ENCODE peak calls at places on chromosomes 12 and 14, in seven cellular contexts. P is transverse colon; U is endothelial cell; Y is mucosa of descending colon; I is effector CD8-positive, alpha-beta T cell; F is NCI-H2081; J is astrocyte. A is an unnamed sample.

GRCh38 chr12:21451529-21451928 is 14.1 kb downstream of the PYROXD1 start:
- DNase-seq in F (no peak), I (no peak), Y (no peak), J (peak; percentile 73), U (no peak), P (no peak), A (no peak)

GRCh38 chr14:35879141-35879648 is 53.1 kb downstream of the BRMS1L start:
- DNase-seq in F (no peak), P (no peak), I (no peak), Y (no peak), J (peak; percentile 68), U (no peak), A (no peak)

GRCh38 chr12:76883826-76884225 is 5.0 kb upstream of the CSRP2 start:
- DNase-seq in J (peak; percentile 65), I (no peak), U (no peak), Y (no peak), F (no peak), P (no peak), A (no peak)

GRCh38 chr14:37974421-37974820 is 233.3 kb upstream of the SSTR1 start:
- DNase-seq in U (no peak), Y (no peak), F (no peak), P (no peak), J (no peak), I (no peak), A (no peak)

GRCh38 chr14:104975481-104976197 is 2.5 kb downstream of the AHNAK2 start:
- DNase-seq in F (no peak), J (no peak), P (no peak), U (peak; percentile 51), Y (peak; percentile 7), I (no peak), A (no peak)

GRCh38 chr12:22374499-22374898 is 40.0 kb upstream of the ST8SIA1 start:
- DNase-seq in J (no peak), F (no peak), P (no peak), Y (no peak), U (no peak), I (no peak), A (no peak)

GRCh38 chr12:44021471-44021971 is 185.6 kb downstream of the TMEM117 start:
- DNase-seq in I (no peak), J (no peak), Y (no peak), U (no peak), P (no peak), F (no peak), A (no peak)

GRCh38 chr12:46921754-46922113 is 95.9 kb upstream of the SLC38A4 start:
- DNase-seq in Y (no peak), I (no peak), F (no peak), J (peak; percentile 16), U (no peak), P (no peak), A (no peak)

GRCh38 chr14:42930058-42930457 is 1323.4 kb downstream of the LRFN5 start:
- DNase-seq in I (no peak), U (peak; percentile 8), F (peak; percentile 20), Y (peak; percentile 12), P (peak; percentile 9), J (no peak), A (no peak)

GRCh38 chr14:77023001-77023996 is 5.2 kb downstream of the IRF2BPL start:
- DNase-seq in P (peak; percentile 63), U (no peak), I (no peak), J (peak; percentile 64), F (peak; percentile 57), Y (peak; percentile 76), A (peak; percentile 73)

GRCh38 chr12:92324849-92325500 is 179.3 kb upstream of the BTG1 start:
- DNase-seq in P (no peak), Y (no peak), U (no peak), J (no peak), F (no peak), I (no peak), A (no peak)

GRCh38 chr12:92185052-92185451 is 39.4 kb upstream of the BTG1 start:
- DNase-seq in Y (no peak), I (no peak), U (no peak), J (no peak), P (no peak), F (no peak), A (no peak)

GRCh38 chr12:89160716-89161123 is 191.6 kb downstream of the DUSP6 start:
- DNase-seq in J (peak; percentile 78), I (no peak), F (no peak), Y (peak; percentile 35), U (no peak), P (peak; percentile 15), A (no peak)

A was measured in prostate gland.